ENCODE peak calls at places on chromosomes 2 and 18, in six cellular contexts. S is hepatocyte, K is fibroblast of lung, E is HepG2, C is astrocyte, V is endothelial cell of umbilical vein. A is an unnamed sample.

GRCh38 chr2:241009191-241009590 is 10.8 kb downstream of the SNED1 start:
- DNase-seq in V (no peak), K (no peak), E (no peak), C (no peak), S (peak; percentile 2), A (no peak)

GRCh38 chr18:51149605-51150429 is 47.7 kb downstream of the MEX3C start:
- DNase-seq in E (no peak), S (peak; percentile 77), C (peak; percentile 57), K (peak; percentile 68), V (no peak), A (peak; percentile 2)

GRCh38 chr18:79970419-79971133 is 6.1 kb downstream of the HSBP1L1 start:
- DNase-seq in S (no peak), C (no peak), V (no peak), E (no peak), K (no peak), A (no peak)

GRCh38 chr2:172806426-172807008 is 70.9 kb downstream of the RAPGEF4 start:
- DNase-seq in E (peak; percentile 42), K (peak; percentile 55), V (peak; percentile 54), S (peak; percentile 60), C (peak; percentile 50), A (peak; percentile 70)

GRCh38 chr2:104969564-104969963 is 68.3 kb upstream of the MRPS9 start:
- DNase-seq in E (no peak), S (no peak), C (peak; percentile 2), V (no peak), K (peak; percentile 12), A (peak; percentile 75)

GRCh38 chr2:210577263-210578071 is 21.1 kb downstream of the CPS1 start:
- DNase-seq in S (peak; percentile 49), C (peak; percentile 30), V (peak; percentile 45), K (peak; percentile 45), E (peak; percentile 56), A (peak; percentile 72)

GRCh38 chr2:57934659-57935058 is 111.9 kb upstream of the VRK2 start:
- DNase-seq in E (no peak), V (no peak), K (no peak), S (no peak), C (no peak), A (peak; percentile 14)

GRCh38 chr18:56256659-56257058 is 381.7 kb downstream of the TXNL1 start:
- DNase-seq in C (no peak), E (no peak), K (no peak), S (no peak), V (no peak), A (no peak)

GRCh38 chr2:153866595-153866994 is 5.1 kb upstream of the GALNT13 start:
- DNase-seq in S (no peak), C (no peak), E (no peak), K (no peak), V (no peak), A (no peak)

GRCh38 chr2:159095813-159096212 is 127.4 kb downstream of the TANC1 start:
- DNase-seq in E (no peak), S (no peak), C (no peak), V (no peak), K (no peak), A (peak; percentile 42)

GRCh38 chr2:181785677-181786344 is 105.5 kb upstream of the NEUROD1 start:
- DNase-seq in V (peak; percentile 41), S (peak; percentile 53), E (no peak), C (peak; percentile 63), K (peak; percentile 70), A (peak; percentile 90)

GRCh38 chr2:138090330-138090729 is 126.1 kb downstream of the HNMT start:
- DNase-seq in C (peak; percentile 28), V (peak; percentile 76), S (peak; percentile 21), K (no peak), E (peak; percentile 64), A (peak; percentile 72)

GRCh38 chr2:47657886-47658577 is 124.9 kb upstream of the MSH6 start:
- DNase-seq in E (no peak), V (no peak), S (no peak), K (no peak), C (no peak), A (no peak)

GRCh38 chr2:40550085-40550484 is 98.2 kb upstream of the SLC8A1 start:
- DNase-seq in E (no peak), S (no peak), K (no peak), V (no peak), C (no peak), A (no peak)

GRCh38 chr2:133526468-133526769 is 41.8 kb downstream of the NCKAP5 start:
- DNase-seq in S (no peak), E (no peak), V (no peak), K (no peak), C (no peak), A (no peak)

GRCh38 chr2:29273704-29274611 is 158.7 kb downstream of the CLIP4 start:
- DNase-seq in V (peak; percentile 7), K (peak; percentile 17), C (no peak), S (no peak), E (no peak), A (peak; percentile 71)

GRCh38 chr2:162887087-162887486 is 48.5 kb upstream of the KCNH7 start:
- DNase-seq in V (no peak), K (no peak), E (no peak), C (no peak), S (no peak), A (no peak)

GRCh38 chr18:37389684-37390368 is 175.8 kb downstream of the CELF4 start:
- DNase-seq in V (no peak), E (no peak), S (no peak), K (no peak), C (no peak), A (no peak)

GRCh38 chr2:207683879-207684627 is 27.4 kb upstream of the CCNYL1 start:
- DNase-seq in V (peak; percentile 65), K (peak; percentile 89), E (peak; percentile 84), C (peak; percentile 89), S (peak; percentile 46), A (peak; percentile 96)

GRCh38 chr2:165874445-165875039 is 79.0 kb downstream of the TTC21B start:
- DNase-seq in V (peak; percentile 65), K (peak; percentile 61), S (peak; percentile 74), E (peak; percentile 72), C (peak; percentile 46), A (peak; percentile 93)

GRCh38 chr2:171404719-171405118 is 29.1 kb downstream of the METTL8 start:
- DNase-seq in E (no peak), S (no peak), K (no peak), C (no peak), V (no peak), A (no peak)

GRCh38 chr2:70748002-70748779 is 19.8 kb downstream of the ADD2 start:
- DNase-seq in V (no peak), C (no peak), S (no peak), K (no peak), E (peak; percentile 16), A (no peak)
- TF ChIP-seq CTCF in V (no peak), C (no peak), S (no peak), K (no peak), E (no peak), A (peak; percentile 22)

GRCh38 chr2:112181571-112182290 is 43.5 kb downstream of the FBLN7 start:
- DNase-seq in V (no peak), K (no peak), C (no peak), E (no peak), S (peak; percentile 28), A (no peak)
- TF ChIP-seq EZH2 in V (peak; percentile 45), K (no peak), C (no peak), E (no peak), S (no peak), A (no peak)

GRCh38 chr2:13660231-13660630 is 943.5 kb downstream of the TRIB2 start:
- DNase-seq in C (no peak), K (no peak), E (no peak), S (no peak), V (no peak), A (no peak)
- H3K9me3 ChIP-seq in C (no peaks in the 10 kb centered on the region), K (no peaks in the 10 kb centered on the region), E (peaks cover 96% of the 10 kb centered on the region), S (no peaks in the 10 kb centered on the region), V (peaks cover 2% of the 10 kb centered on the region), A (no peaks in the 10 kb centered on the region)

DNA sequence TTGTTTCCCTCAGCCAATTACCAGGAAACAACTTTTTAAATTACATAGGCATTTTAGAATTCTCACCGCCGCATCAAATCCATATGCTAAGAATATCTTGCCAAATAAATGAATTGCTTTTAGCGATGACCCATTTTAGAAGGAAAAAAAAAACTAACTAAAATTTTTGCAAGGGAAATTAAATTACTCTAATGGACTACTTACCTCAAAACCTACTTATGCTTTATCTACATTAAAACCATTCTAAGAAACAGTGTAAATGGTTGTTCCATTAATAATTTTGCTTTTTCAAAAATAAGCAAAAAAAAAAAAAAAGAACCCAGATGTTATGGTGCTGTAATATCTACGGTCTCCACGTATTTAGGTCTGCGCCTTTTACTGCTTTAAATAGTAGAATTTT is 73.5 kb upstream of the CCDC150 start:
- DNase-seq in V (no peak), S (no peak), C (no peak), E (no peak), K (no peak), A (no peak)
- TF ChIP-seq CTCF in V (no peak), S (no peak), C (no peak), E (no peak), K (no peak), A (no peak)

GRCh38 chr18:26654173-26655009 is 106.0 kb upstream of the KCTD1 start:
- DNase-seq in K (no peak), C (no peak), E (no peak), S (no peak), V (peak; percentile 4), A (no peak)

GRCh38 chr18:26656944-26657536 is 108.7 kb upstream of the KCTD1 start:
- DNase-seq in K (peak; percentile 71), E (peak; percentile 6), V (peak; percentile 53), S (peak; percentile 85), C (peak; percentile 41), A (peak; percentile 68)

GRCh38 chr18:26656401-26656943 is 108.1 kb upstream of the KCTD1 start:
- DNase-seq in V (peak; percentile 9), S (no peak), C (no peak), K (no peak), E (no peak), A (no peak)

GRCh38 chr18:26655010-26655613 is 106.8 kb upstream of the KCTD1 start:
- DNase-seq in E (no peak), C (peak; percentile 11), S (peak; percentile 14), K (peak; percentile 23), V (peak; percentile 7), A (no peak)

GRCh38 chr18:26655614-26656400 is 107.5 kb upstream of the KCTD1 start:
- DNase-seq in V (peak; percentile 20), C (peak; percentile 29), S (peak; percentile 77), K (peak; percentile 53), E (no peak), A (peak; percentile 59)
- TF ChIP-seq EZH2 in V (peak; percentile 90), C (no peak), S (peak; percentile 69), K (peak; percentile 97), E (peak; percentile 89), A (peak; percentile 54)

GRCh38 chr2:36477315-36477714 is 120.7 kb downstream of the FEZ2 start:
- DNase-seq in E (no peak), C (no peak), S (no peak), V (no peak), K (no peak), A (no peak)
- H3K9me3 ChIP-seq in E (peaks cover 18% of the 10 kb centered on the region), C (peaks cover 8% of the 10 kb centered on the region), S (peaks cover 17% of the 10 kb centered on the region), V (no peaks in the 10 kb centered on the region), K (peaks cover 1% of the 10 kb centered on the region), A (peaks cover 14% of the 10 kb centered on the region)